ENCODE peak calls at places on chromosome 14, in five cellular contexts. Z is NCI-H2081; S is NCI-H748 treated with DMSO at 0.1 percent for 48 hours; B is GM06990; H is activated T-helper 9 cell treated with anti-CD3 and anti-CD28 coated beads, Interleukin-2, amount 50 U/mL, for 16 hours. V is an unnamed sample.

GRCh38 chr14:85131523-85131922 is 398.4 kb upstream of the FLRT2 start:
- DNase-seq in Z (peak; percentile 27), S (peak; percentile 52), B (no peak), H (no peak), V (no peak)

GRCh38 chr14:31536201-31536960 is 24.8 kb upstream of the NUBPL start:
- DNase-seq in Z (no peak), S (no peak), B (no peak), H (no peak), V (no peak)

GRCh38 chr14:71451501-71451900 is 480.7 kb upstream of the RGS6 start:
- DNase-seq in Z (no peak), S (no peak), B (no peak), H (no peak), V (no peak)

GRCh38 chr14:78543433-78543832 is 373.3 kb downstream of the NRXN3 start:
- DNase-seq in Z (no peak), S (no peak), B (no peak), H (no peak), V (no peak)

GRCh38 chr14:99327458-99328250 is 55.7 kb upstream of the BCL11B start:
- DNase-seq in Z (no peak), S (no peak), B (no peak), H (no peak), V (no peak)

GRCh38 chr14:96748371-96748770 is 48.8 kb upstream of the VRK1 start:
- DNase-seq in Z (peak; percentile 18), S (peak; percentile 71), B (no peak), H (no peak), V (no peak)

GRCh38 chr14:100849432-100849831 is 23.5 kb downstream of the MEG3 start:
- DNase-seq in Z (no peak), S (no peak), B (no peak), H (no peak), V (no peak)

GRCh38 chr14:24693941-24694507 is 60.0 kb upstream of the GZMB start:
- DNase-seq in Z (no peak), S (no peak), B (no peak), H (no peak), V (no peak)

GRCh38 chr14:94400454-94400853 is 12.1 kb upstream of the SERPINA1 start:
- DNase-seq in Z (no peak), S (no peak), B (no peak), H (no peak), V (no peak)

GRCh38 chr14:88463318-88463717 is 77.9 kb downstream of the SPATA7 start:
- DNase-seq in Z (no peak), S (no peak), B (no peak), H (no peak), V (peak; percentile 32)

GRCh38 chr14:91872517-91873470 is 5.5 kb upstream of the TC2N start:
- DNase-seq in Z (no peak), S (no peak), B (peak; percentile 28), H (no peak), V (peak; percentile 32)

GRCh38 chr14:68784298-68784910 is 8.5 kb downstream of the ZFP36L1 start:
- DNase-seq in Z (no peak), S (no peak), B (peak; percentile 43), H (no peak), V (peak; percentile 53)

GRCh38 chr14:95504135-95505029 is 12.1 kb downstream of the SYNE3 start:
- DNase-seq in Z (no peak), S (no peak), B (peak; percentile 56), H (no peak), V (peak; percentile 82)

GRCh38 chr14:102248121-102248520 is 56.8 kb downstream of the MOK start:
- DNase-seq in Z (no peak), S (no peak), B (no peak), H (no peak), V (no peak)

GRCh38 chr14:89444536-89445125 is 27.6 kb upstream of the FOXN3 start:
- DNase-seq in Z (no peak), S (no peak), B (no peak), H (no peak), V (no peak)

GRCh38 chr14:100676089-100676685 is 50.5 kb upstream of the DLK1 start:
- DNase-seq in Z (no peak), S (no peak), B (no peak), H (no peak), V (no peak)